ENCODE peak calls at places on chromosomes 13 and 19, in nine cellular contexts. S is hypothalamus; O is activated CD4-positive, CD25-positive, alpha-beta regulatory T cell treated with anti-CD3 and anti-CD28 coated beads, Interleukin-2, amount 50 U/mL, for 16 hours; L is anterior cingulate cortex; F is CD8-positive, alpha-beta T cell; J is mesendoderm; T is T-helper 17 cell; B is osteocyte; E is activated naive CD8-positive, alpha-beta T cell treated with anti-CD3 and anti-CD28 coated beads, Interleukin-2, amount 50 U/mL, for 24 hours. V is an unnamed sample.

GRCh38 chr13:73056054-73056962 is 2.5 kb upstream of the KLF5 start:
- DNase-seq in J (no peak), O (no peak), T (no peak), L (no peak), F (no peak), B (no peak), S (no peak), E (no peak), V (no peak)

GRCh38 chr19:50823389-50824042 is at the start of gene KLK1:
- DNase-seq in E (no peak), S (no peak), F (no peak), J (no peak), T (no peak), L (no peak), O (no peak), B (no peak), V (no peak)

GRCh38 chr13:58097831-58098230 is 466.3 kb downstream of the PCDH17 start:
- DNase-seq in O (no peak), L (no peak), J (no peak), S (no peak), F (no peak), E (no peak), T (no peak), B (no peak), V (no peak)

GRCh38 chr19:47499863-47500830 is 14.7 kb downstream of the NAPA start:
- DNase-seq in F (no peak), B (no peak), O (no peak), S (no peak), E (no peak), J (no peak), L (no peak), T (no peak), V (no peak)

GRCh38 chr13:52344108-52344507 is 61.9 kb downstream of the THSD1 start:
- DNase-seq in O (no peak), B (no peak), L (no peak), T (no peak), F (no peak), E (no peak), J (no peak), S (no peak), V (no peak)

GRCh38 chr19:48553676-48554384 is 1.9 kb downstream of the SULT2B1 start:
- DNase-seq in E (no peak), J (peak), B (no peak), T (no peak), L (no peak), S (no peak), F (no peak), O (no peak), V (no peak)

GRCh38 chr13:94123543-94123942 is 355.9 kb downstream of the DCT start:
- DNase-seq in L (no peak), S (no peak), E (no peak), J (no peak), T (no peak), F (no peak), B (no peak), O (no peak), V (no peak)

GRCh38 chr19:17944301-17944700 is 11.5 kb downstream of the CCDC124 start:
- DNase-seq in E (no peak), B (no peak), L (no peak), F (no peak), S (no peak), J (no peak), T (no peak), O (no peak), V (no peak)

GRCh38 chr13:41311607-41312500 is 787 bp downstream of the NAA16 start:
- DNase-seq in O (peak), E (peak), L (no peak), S (peak), F (peak), B (no peak), J (peak), T (peak), V (peak)

GRCh38 chr19:16446108-16447014 is 25.4 kb downstream of the EPS15L1 start:
- DNase-seq in F (no peak), L (no peak), O (no peak), B (no peak), S (no peak), J (no peak), E (no peak), T (no peak), V (no peak)

GRCh38 chr13:48730971-48731658 is 77.4 kb downstream of the CYSLTR2 start:
- DNase-seq in T (no peak), E (no peak), F (no peak), J (peak), L (no peak), S (no peak), B (no peak), O (no peak), V (no peak)

GRCh38 chr13:91482427-91482826 is 84.0 kb downstream of the GPC5 start:
- DNase-seq in L (no peak), T (no peak), B (no peak), E (no peak), J (peak), S (no peak), F (no peak), O (no peak), V (no peak)

GRCh38 chr19:1261863-1262686 is 7.1 kb upstream of the CIRBP start:
- DNase-seq in J (no peak), T (peak), F (no peak), E (no peak), S (peak), L (no peak), B (no peak), O (no peak), V (no peak)

GRCh38 chr13:33119886-33120543 is 103.8 kb downstream of the KL start:
- DNase-seq in T (no peak), B (no peak), F (no peak), J (no peak), S (no peak), L (no peak), E (no peak), O (no peak), V (no peak)